ENCODE peak calls at places on chromosomes 2 and 18, in four cellular contexts. Y is HepG2, Q is K562, J is GM12878. B is an unnamed sample.
A peak's percentile ranks its signal among the peaks of the same experiment; 100 is the strongest.

GRCh38 chr2:43307973-43308372 is 81.6 kb upstream of the ZFP36L2 start:
- DNase-seq in J (no peak), Q (no peak), Y (no peak), B (no peak)

GRCh38 chr2:2234398-2234797 is 96.7 kb downstream of the MYT1L start:
- DNase-seq in Q (no peak), Y (no peak), J (no peak), B (no peak)

GRCh38 chr2:111119004-111119846 is 1.5 kb upstream of the BCL2L11 start:
- DNase-seq in Y (no peak), J (no peak), Q (no peak), B (no peak)

GRCh38 chr2:216877085-216877484 is 17.2 kb upstream of the TNP1 start:
- DNase-seq in Y (no peak), Q (no peak), J (no peak), B (peak; percentile 17)

GRCh38 chr2:68807821-68808266 is 63.4 kb downstream of the BMP10 start:
- DNase-seq in Y (no peak), Q (no peak), J (no peak), B (no peak)

GRCh38 chr18:22988208-22988607 is 55.1 kb downstream of the RBBP8 start:
- DNase-seq in Q (no peak), Y (no peak), J (no peak), B (no peak)

GRCh38 chr2:230130668-230131364 is 62.1 kb upstream of the SLC16A14 start:
- DNase-seq in J (no peak), Q (no peak), Y (peak; percentile 59), B (peak; percentile 42)

GRCh38 chr2:168243061-168243460 is 4.3 kb downstream of the STK39 start:
- DNase-seq in Y (no peak), J (no peak), Q (no peak), B (no peak)

GRCh38 chr18:50297621-50298442 is 10.3 kb upstream of the CXXC1 start:
- DNase-seq in J (peak; percentile 69), Y (no peak), Q (no peak), B (peak; percentile 24)

GRCh38 chr2:40455661-40456060 is 3.8 kb upstream of the SLC8A1 start:
- DNase-seq in Y (no peak), Q (no peak), J (no peak), B (no peak)

GRCh38 chr2:19664651-19665050 is 237.1 kb downstream of the TTC32 start:
- DNase-seq in Q (no peak), J (no peak), Y (no peak), B (no peak)

GRCh38 chr18:23138470-23138869 is 3.2 kb downstream of the CABLES1 start:
- DNase-seq in Q (no peak), Y (no peak), J (no peak), B (no peak)

GRCh38 chr18:3660719-3661118 is 210.7 kb downstream of the TGIF1 start:
- DNase-seq in Q (no peak), J (no peak), Y (no peak), B (no peak)

GRCh38 chr18:8658858-8659485 is 46.4 kb upstream of the MTCL1 start:
- DNase-seq in J (no peak), Y (no peak), Q (no peak), B (no peak)

GRCh38 chr18:76821875-76822509 is 365 bp upstream of the ZNF236 start:
- DNase-seq in J (no peak), Q (peak; percentile 85), Y (no peak), B (peak; percentile 44)

GRCh38 chr2:207385903-207386302 is 143.9 kb upstream of the CREB1 start:
- DNase-seq in Y (no peak), J (no peak), Q (no peak), B (no peak)

GRCh38 chr2:106841886-106842645 is 43.9 kb downstream of the ST6GAL2 start:
- DNase-seq in J (no peak), Q (no peak), Y (no peak), B (no peak)

GRCh38 chr2:116133563-116133962 is 1680.9 kb upstream of the DDX18 start:
- DNase-seq in J (no peak), Q (no peak), Y (no peak), B (no peak)

GRCh38 chr2:100321181-100321880 is 970 bp downstream of the LONRF2 start:
- DNase-seq in Q (peak; percentile 47), Y (no peak), J (no peak), B (peak; percentile 77)

GRCh38 chr2:241985986-241986329 is 116.4 kb downstream of the RTP5 start:
- DNase-seq in Y (no peak), Q (no peak), J (no peak), B (no peak)

GRCh38 chr2:237859533-237860272 is at the start of gene RAMP1:
- DNase-seq in Y (no peak), J (no peak), Q (no peak), B (no peak)

DNA sequence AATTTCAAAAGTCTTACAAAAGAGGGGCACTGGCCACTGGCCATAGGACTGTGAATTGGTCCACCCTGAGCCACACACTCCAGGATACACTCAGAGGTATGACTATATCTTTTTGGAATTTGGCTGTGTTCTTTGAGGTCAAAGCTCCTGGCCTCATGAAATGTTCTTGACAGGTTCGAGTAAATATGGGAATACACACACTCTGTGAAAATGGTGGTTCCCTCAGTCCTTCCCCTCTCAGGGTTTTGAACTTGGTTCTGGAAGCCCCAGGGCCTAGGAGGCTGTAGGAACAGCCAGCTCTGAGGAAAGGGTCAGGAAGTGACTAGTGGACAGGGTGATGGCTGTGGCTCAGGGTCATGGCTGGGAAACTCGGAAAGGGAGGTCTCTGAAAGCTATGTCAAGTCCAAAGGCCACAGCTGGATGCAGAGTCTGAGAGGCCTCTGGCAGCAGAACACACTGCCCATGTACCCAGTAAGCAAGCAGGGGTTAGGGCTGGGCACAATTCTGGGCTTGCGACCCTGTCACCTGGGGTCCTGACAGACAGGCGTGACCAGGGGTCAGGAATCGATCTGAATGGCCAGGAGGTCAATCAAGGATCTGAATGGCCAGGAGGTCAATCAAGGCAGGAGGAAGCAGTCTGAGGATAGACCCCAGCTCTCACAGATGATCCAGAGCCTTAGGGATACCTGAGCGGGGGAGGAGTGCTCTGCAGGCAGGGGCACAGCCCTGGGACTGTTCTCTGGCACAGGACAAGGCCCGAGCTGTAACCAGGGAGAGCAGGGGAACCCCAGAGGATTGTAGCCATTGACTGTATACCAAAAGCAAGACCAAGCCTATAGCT is 223.4 kb upstream of the SMAD2 start:
- DNase-seq in Q (no peak), Y (peak; percentile 73), J (no peak), B (no peak)
- TF ChIP-seq CEBPB in Q (no peak), Y (no peak), J (no peak), B (no peak)

GRCh38 chr2:190880374-190881073 is at the start of gene GLS:
- DNase-seq in Q (peak; percentile 74), Y (peak; percentile 97), J (peak; percentile 86), B (peak; percentile 95)

GRCh38 chr2:190882831-190883582 is 2.4 kb downstream of the GLS start:
- DNase-seq in Y (no peak), Q (no peak), J (no peak), B (no peak)

GRCh38 chr2:190881480-190882326 is 1.1 kb downstream of the GLS start:
- DNase-seq in J (peak; percentile 80), Y (peak; percentile 90), Q (peak; percentile 32), B (peak; percentile 77)

GRCh38 chr2:190881074-190881479 is 456 bp downstream of the GLS start:
- DNase-seq in Q (no peak), Y (no peak), J (no peak), B (no peak)

GRCh38 chr2:190882327-190882766 is 1.7 kb downstream of the GLS start:
- DNase-seq in Q (no peak), J (peak; percentile 51), Y (no peak), B (no peak)
- TF ChIP-seq ESRRA in Q (no peak), J (no peak), Y (no peak), B (no peak)

GRCh38 chr18:34801769-34802168 is 91.7 kb downstream of the DTNA start:
- DNase-seq in Y (no peak), Q (no peak), J (no peak), B (no peak)
- TF ChIP-seq CEBPB in Y (no peak), Q (no peak), J (no peak), B (no peak)

GRCh38 chr18:63241317-63241712 is 78.3 kb downstream of the BCL2 start:
- DNase-seq in Q (no peak), J (no peak), Y (no peak), B (no peak)
- TF ChIP-seq ESRRA in Q (no peak), J (no peak), Y (no peak), B (no peak)

GRCh38 chr18:44592639-44593038 is 88.0 kb upstream of the SETBP1 start:
- DNase-seq in Q (no peak), Y (no peak), J (no peak), B (no peak)
- TF ChIP-seq CEBPB in Q (no peak), Y (no peak), J (no peak), B (no peak)

GRCh38 chr2:64737547-64737946 is 83.8 kb upstream of the SERTAD2 start:
- DNase-seq in Y (no peak), Q (no peak), J (peak; percentile 61), B (no peak)

GRCh38 chr2:64738026-64738425 is 84.3 kb upstream of the SERTAD2 start:
- DNase-seq in Y (no peak), Q (no peak), J (no peak), B (no peak)

GRCh38 chr2:64731746-64732145 is 78.0 kb upstream of the SERTAD2 start:
- DNase-seq in Y (no peak), Q (no peak), J (no peak), B (no peak)

GRCh38 chr2:64732153-64732552 is 78.4 kb upstream of the SERTAD2 start:
- DNase-seq in Y (peak; percentile 43), Q (no peak), J (no peak), B (no peak)

GRCh38 chr2:64735504-64735903 is 81.8 kb upstream of the SERTAD2 start:
- DNase-seq in J (no peak), Y (no peak), Q (no peak), B (no peak)
- TF ChIP-seq ESRRA in J (no peak), Y (no peak), Q (no peak), B (no peak)